ENCODE peak calls at places on chromosomes 12 and 14, in eight cellular contexts. I is aorta; R is mucosa of descending colon; Y is GM12865; N is dorsolateral prefrontal cortex; H is heart left ventricle; Q is naive thymus-derived CD4-positive, alpha-beta T cell; A is AG09309. M is an unnamed sample.

GRCh38 chr14:72946491-72946890 is 20.2 kb downstream of the DCAF4 start:
- DNase-seq in I (peak; percentile 64), R (no peak), Y (no peak), N (no peak), H (no peak), Q (no peak), A (no peak), M (no peak)

GRCh38 chr14:24377660-24378059 is 9.7 kb downstream of the NFATC4 start:
- DNase-seq in I (no peak), R (peak; percentile 40), Y (no peak), N (no peak), H (no peak), Q (no peak), A (no peak), M (no peak)

GRCh38 chr12:15540469-15540872 is 218.2 kb downstream of the PTPRO start:
- DNase-seq in I (no peak), R (no peak), Y (no peak), N (no peak), H (no peak), Q (no peak), A (peak; percentile 54), M (no peak)

GRCh38 chr14:35818346-35819115 is 7.6 kb upstream of the BRMS1L start:
- DNase-seq in I (no peak), R (no peak), Y (peak; percentile 15), N (no peak), H (no peak), Q (peak; percentile 21), A (no peak), M (no peak)

GRCh38 chr14:85471744-85472143 is 58.2 kb upstream of the FLRT2 start:
- DNase-seq in I (no peak), R (no peak), Y (no peak), N (no peak), H (no peak), Q (no peak), A (peak; percentile 62), M (no peak)

GRCh38 chr12:50415899-50416479 is 15.3 kb downstream of the LARP4 start:
- DNase-seq in I (no peak), R (no peak), Y (no peak), N (no peak), H (no peak), Q (no peak), A (no peak), M (no peak)

GRCh38 chr14:72780771-72781170 is 113.1 kb downstream of the DPF3 start:
- DNase-seq in I (no peak), R (no peak), Y (no peak), N (no peak), H (no peak), Q (no peak), A (peak; percentile 69), M (no peak)

GRCh38 chr12:56346663-56347062 is 8.0 kb downstream of the IL23A start:
- DNase-seq in I (no peak), R (no peak), Y (no peak), N (no peak), H (no peak), Q (no peak), A (no peak), M (no peak)

GRCh38 chr14:69535230-69535848 is 39.3 kb downstream of the CCDC177 start:
- DNase-seq in I (no peak), R (peak; percentile 51), Y (no peak), N (peak; percentile 70), H (no peak), Q (no peak), A (peak; percentile 8), M (no peak)

GRCh38 chr12:101018540-101018939 is 191.5 kb downstream of the SLC5A8 start:
- DNase-seq in I (no peak), R (no peak), Y (no peak), N (no peak), H (no peak), Q (no peak), A (peak; percentile 43), M (no peak)

GRCh38 chr12:54222609-54223008 is 33.8 kb upstream of the SMUG1 start:
- DNase-seq in I (no peak), R (no peak), Y (no peak), N (no peak), H (no peak), Q (no peak), A (peak; percentile 92), M (no peak)

GRCh38 chr12:109115758-109116610 is at the start of gene ACACB:
- DNase-seq in I (no peak), R (peak; percentile 73), Y (no peak), N (peak; percentile 70), H (peak; percentile 70), Q (no peak), A (no peak), M (no peak)

GRCh38 chr14:60565211-60565610 is 56.3 kb downstream of the SIX6 start:
- DNase-seq in I (no peak), R (no peak), Y (peak; percentile 19), N (no peak), H (no peak), Q (no peak), A (peak; percentile 76), M (no peak)

GRCh38 chr14:67975429-67975828 is 155.8 kb downstream of the RAD51B start:
- DNase-seq in I (no peak), R (no peak), Y (no peak), N (no peak), H (no peak), Q (no peak), A (no peak), M (no peak)

GRCh38 chr12:87953257-87953860 is 75.8 kb downstream of the C12orf50 start:
- DNase-seq in I (no peak), R (no peak), Y (peak; percentile 21), N (no peak), H (no peak), Q (no peak), A (peak; percentile 13), M (no peak)

GRCh38 chr14:35369701-35370191 is 34.8 kb downstream of the NFKBIA start:
- DNase-seq in I (peak; percentile 73), R (no peak), Y (no peak), N (no peak), H (no peak), Q (no peak), A (no peak), M (no peak)

GRCh38 chr12:87165733-87166375 is 863.3 kb downstream of the C12orf50 start:
- DNase-seq in I (no peak), R (no peak), Y (no peak), N (no peak), H (peak; percentile 26), Q (no peak), A (no peak), M (no peak)

GRCh38 chr14:106883218-106883692 is 1356.9 kb downstream of the TMEM121 start:
- DNase-seq in I (peak; percentile 82), R (no peak), Y (peak; percentile 50), N (no peak), H (no peak), Q (peak; percentile 19), A (no peak), M (no peak)

DNA sequence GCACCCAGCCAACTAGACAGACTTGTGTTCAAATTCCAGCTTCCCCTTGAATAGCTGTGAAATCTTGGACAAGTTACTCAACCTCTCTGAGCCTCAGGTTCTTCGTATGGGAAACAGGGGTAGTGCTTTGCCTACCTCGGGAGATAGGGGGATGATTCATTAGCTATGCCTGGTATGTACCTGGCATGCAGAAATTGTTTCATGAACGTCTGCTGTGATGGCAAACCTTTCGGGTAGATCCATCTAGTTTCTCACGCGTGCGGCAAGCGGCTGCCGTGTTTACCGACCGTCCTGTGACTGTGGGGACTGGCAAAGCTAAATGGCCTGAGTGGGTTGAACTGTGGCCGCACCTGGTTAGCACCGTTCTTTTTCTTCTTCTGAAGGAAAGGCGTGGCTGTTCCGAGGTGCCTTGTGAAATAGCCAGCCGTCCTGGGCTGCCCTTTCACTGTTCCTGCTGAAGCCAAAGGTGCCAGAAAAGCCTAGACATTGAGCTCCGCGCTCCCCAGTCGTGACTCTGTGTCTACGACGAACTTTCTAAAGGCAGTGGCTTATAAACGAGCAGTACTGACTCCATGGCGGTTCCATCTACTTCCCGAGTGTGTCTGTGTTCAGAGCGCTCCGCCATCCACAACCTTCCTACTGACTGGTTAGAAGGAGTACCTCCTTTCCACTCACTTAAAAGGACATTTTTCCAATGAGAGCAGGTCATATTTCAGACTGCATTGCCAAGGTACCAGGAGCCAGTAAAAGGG is 40.7 kb upstream of the MED13L start:
- DNase-seq in I (no peak), R (no peak), Y (no peak), N (no peak), H (no peak), Q (no peak), A (no peak), M (no peak)
- H3K4me3 ChIP-seq in I (no peak overlapping the region), R (no peak overlapping the region), Y (no peak overlapping the region), N (no peak overlapping the region), H (no peak overlapping the region), Q (no peak overlapping the region), A (no peak overlapping the region), M (no peak overlapping the region)

DNA sequence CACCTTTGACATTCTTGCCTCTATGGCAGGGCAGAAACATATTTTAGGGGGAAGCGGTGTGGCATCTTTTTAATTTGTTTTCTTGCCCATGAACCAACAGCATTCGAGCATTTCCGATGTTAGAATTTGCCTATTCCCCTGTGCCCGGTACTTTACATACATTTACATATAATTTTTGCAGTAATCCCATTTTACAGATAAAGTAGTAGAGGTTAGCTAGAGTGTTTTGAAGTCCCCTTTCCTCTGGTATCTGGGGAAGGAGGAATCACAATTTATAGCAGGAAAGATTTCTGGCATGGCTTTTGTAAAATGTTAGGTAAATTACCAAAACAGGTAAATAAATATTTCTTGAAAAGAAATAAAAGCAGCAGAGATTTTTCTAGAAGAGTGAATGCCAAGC is 1.6 kb downstream of the BORCS5 start:
- DNase-seq in I (no peak), R (no peak), Y (peak; percentile 49), N (no peak), H (no peak), Q (no peak), A (no peak), M (no peak)
- H3K4me3 ChIP-seq in I (peak overlapping the region; percentile 59), R (no peak overlapping the region), Y (peak overlapping the region; percentile 73), N (peak overlapping the region; percentile 95), H (no peak overlapping the region), Q (peak overlapping the region; percentile 85), A (peak overlapping the region; percentile 8), M (peak overlapping the region; percentile 89)

DNA sequence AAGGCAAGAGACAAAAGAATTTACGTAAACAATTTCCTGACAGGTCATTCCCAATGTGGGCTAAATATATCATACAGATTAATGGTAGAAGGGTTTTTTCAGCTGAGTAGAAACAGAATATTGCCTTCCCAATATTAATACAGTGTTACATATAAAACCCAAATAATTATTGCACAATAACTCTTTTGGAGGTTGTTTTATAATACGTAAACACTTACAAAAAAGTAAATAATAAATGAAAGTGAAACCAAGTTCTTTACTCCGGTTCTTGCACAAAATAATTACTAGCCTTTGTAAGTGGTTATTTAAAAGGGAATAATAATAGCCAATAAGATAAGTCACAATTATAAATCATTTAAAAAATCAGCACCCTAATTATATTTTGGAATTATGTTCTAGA is 118.6 kb upstream of the SSTR1 start:
- DNase-seq in I (no peak), R (no peak), Y (no peak), N (no peak), H (no peak), Q (no peak), A (no peak), M (no peak)
- H3K4me3 ChIP-seq in I (no peak overlapping the region), R (no peak overlapping the region), Y (no peak overlapping the region), N (peak overlapping the region; percentile 3), H (peak overlapping the region; percentile 6), Q (peak overlapping the region; percentile 59), A (no peak overlapping the region), M (no peak overlapping the region)

DNA sequence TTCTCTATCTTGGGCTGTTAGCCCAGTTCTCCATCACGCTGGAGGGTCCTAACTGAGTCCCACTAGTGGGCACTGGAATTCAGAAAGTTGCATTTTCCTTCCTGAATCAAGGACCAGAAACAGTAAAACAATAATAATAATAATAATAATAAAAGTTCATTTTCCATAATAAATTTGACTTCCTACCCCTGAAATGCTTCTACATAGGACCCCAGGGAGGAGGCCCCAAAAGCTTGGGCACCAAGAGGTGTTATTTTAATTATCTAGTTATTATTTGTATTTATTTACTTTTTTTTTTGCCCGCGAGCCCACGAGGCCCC is 12.4 kb downstream of the SCNN1A start:
- DNase-seq in I (no peak), R (peak; percentile 13), Y (no peak), N (no peak), H (no peak), Q (no peak), A (no peak), M (no peak)
- H3K4me3 ChIP-seq in I (peak overlapping the region; percentile 3), R (no peak overlapping the region), Y (peak overlapping the region; percentile 30), N (peak overlapping the region; percentile 59), H (peak overlapping the region; percentile 26), Q (no peak overlapping the region), A (no peak overlapping the region), M (no peak overlapping the region)

M was measured in GM12864.